ENCODE peak calls at places on chromosomes 16 and 17, in six cellular contexts. U is esophagus muscularis mucosa, R is A549, A is ovary, K is tibial nerve, W is transverse colon. H is an unnamed sample.

GRCh38 chr16:10972108-10972955 is 28.0 kb downstream of the CLEC16A start:
- DNase-seq in A (peak), R (no peak), U (no peak), K (no peak), W (no peak), H (no peak)

GRCh38 chr16:27097671-27098275 is 31.0 kb downstream of the C16orf82 start:
- DNase-seq in A (no peak), U (no peak), W (no peak), R (no peak), K (peak), H (no peak)

GRCh38 chr16:53775821-53776431 is 72.0 kb downstream of the FTO start:
- DNase-seq in K (peak), R (peak), A (no peak), U (no peak), W (peak), H (peak)

GRCh38 chr17:28324272-28324745 is 5.3 kb downstream of the TMEM97 start:
- DNase-seq in A (no peak), W (no peak), K (no peak), R (peak), U (no peak), H (peak)

GRCh38 chr17:48054238-48055185 is 6.4 kb downstream of the NFE2L1 start:
- DNase-seq in U (no peak), R (no peak), K (peak), A (peak), W (peak), H (peak)

GRCh38 chr17:81867123-81867951 is 3.8 kb downstream of the ARHGDIA start:
- DNase-seq in U (no peak), A (peak), W (peak), K (no peak), R (peak), H (peak)

GRCh38 chr17:11900103-11900502 is 97.2 kb downstream of the ZNF18 start:
- DNase-seq in R (no peak), A (no peak), U (no peak), W (no peak), K (no peak), H (no peak)

GRCh38 chr16:17367932-17368331 is 102.8 kb downstream of the XYLT1 start:
- DNase-seq in R (no peak), K (no peak), W (peak), U (no peak), A (peak), H (no peak)

GRCh38 chr17:17635126-17635525 is 43.6 kb upstream of the PEMT start:
- DNase-seq in R (no peak), A (no peak), K (no peak), W (no peak), U (no peak), H (no peak)

GRCh38 chr16:54568897-54569807 is 282.6 kb upstream of the IRX3 start:
- DNase-seq in K (no peak), A (no peak), R (no peak), U (no peak), W (no peak), H (no peak)

GRCh38 chr17:20059728-20060188 is 50.6 kb downstream of the SPECC1 start:
- DNase-seq in U (no peak), R (peak), K (no peak), W (no peak), A (no peak), H (no peak)

GRCh38 chr16:3971261-3971660 is 90.7 kb upstream of the CREBBP start:
- DNase-seq in W (no peak), U (no peak), A (no peak), K (no peak), R (peak), H (no peak)

GRCh38 chr17:74807376-74807775 is 31.2 kb upstream of the NAT9 start:
- DNase-seq in K (no peak), A (no peak), U (no peak), R (no peak), W (no peak), H (no peak)

GRCh38 chr17:60077672-60078519 is 825 bp downstream of the HEATR6 start:
- DNase-seq in U (no peak), A (no peak), W (no peak), K (no peak), R (no peak), H (no peak)
- TF ChIP-seq EP300 in U (no peak), A (no peak), W (no peak), K (no peak), R (no peak), H (no peak)

DNA sequence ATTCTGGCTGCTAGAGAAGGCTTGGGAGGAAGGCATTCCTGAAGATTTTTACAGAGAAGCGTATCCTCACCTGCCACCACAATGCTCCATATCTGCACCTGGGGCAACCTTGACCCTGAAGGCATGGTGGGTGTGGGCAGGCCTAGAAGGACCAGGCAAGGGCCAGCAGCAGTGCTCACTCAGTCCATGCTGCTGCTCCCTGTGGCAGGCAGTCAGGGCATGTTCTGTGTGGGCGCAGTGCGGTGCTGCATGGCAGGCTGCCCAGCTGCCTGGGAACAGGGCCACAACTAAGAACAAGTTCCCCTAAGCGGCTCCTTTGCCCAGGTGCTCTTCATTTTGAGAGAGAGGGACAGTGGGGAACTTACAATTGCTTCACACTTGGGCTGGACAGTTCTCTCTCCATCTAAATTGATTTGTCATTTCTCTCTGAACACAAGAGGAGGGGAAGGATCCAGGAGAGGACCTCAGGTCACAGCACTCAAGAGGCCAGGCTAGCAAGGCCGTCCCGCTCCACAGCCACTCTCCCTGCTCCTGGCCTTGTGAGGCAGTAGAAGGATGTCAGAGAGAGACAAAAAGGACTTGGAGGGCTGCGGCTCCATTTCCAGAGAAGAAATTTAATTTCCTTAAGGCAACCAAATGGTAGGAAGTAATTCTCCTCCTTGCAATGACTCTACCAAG is 158.8 kb downstream of the AATF start:
- DNase-seq in W (no peak), R (no peak), A (peak), U (no peak), K (no peak), H (peak)
- H3K27ac ChIP-seq in W (no peak), R (no peak), A (no peak), U (no peak), K (no peak), H (no peak)

DNA sequence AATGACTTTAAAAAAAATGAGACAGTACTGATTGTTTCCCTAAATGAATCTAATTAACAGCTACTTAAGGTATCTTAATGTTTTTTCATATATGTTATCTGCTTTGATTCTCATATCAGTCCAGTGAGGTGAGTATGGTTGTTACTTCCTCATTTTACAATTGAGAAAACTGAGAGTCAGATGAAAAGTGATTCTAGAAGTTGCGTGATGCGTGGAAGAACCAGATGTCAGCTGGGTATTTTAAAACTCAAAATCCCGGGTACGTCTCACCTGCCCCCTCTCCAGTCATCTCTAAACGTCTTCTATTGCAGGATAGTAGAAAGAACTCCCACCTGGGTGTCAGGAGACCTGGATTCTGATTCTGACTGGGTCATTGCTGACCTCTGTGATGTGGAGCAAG is 89.2 kb downstream of the MAP2K6 start:
- DNase-seq in A (no peak), W (no peak), R (no peak), U (no peak), K (no peak), H (no peak)
- TF ChIP-seq EP300 in A (no peak), W (no peak), R (no peak), U (no peak), K (no peak), H (no peak)

GRCh38 chr17:7041607-7042506 is 2.0 kb downstream of the SLC16A11 start:
- DNase-seq in K (no peak), R (no peak), A (peak), U (no peak), W (no peak), H (no peak)
- H3K27ac ChIP-seq in K (no peak), R (no peak), A (no peak), U (no peak), W (peak), H (no peak)

GRCh38 chr17:10394201-10394887 is 21.5 kb upstream of the MYH13 start:
- DNase-seq in R (no peak), K (no peak), W (no peak), A (no peak), U (no peak), H (no peak)
- TF ChIP-seq EP300 in R (no peak), K (no peak), W (no peak), A (no peak), U (no peak), H (no peak)

GRCh38 chr16:85057948-85058347 is 30.4 kb downstream of the KIAA0513 start:
- DNase-seq in R (no peak), A (no peak), U (no peak), K (no peak), W (no peak), H (no peak)

GRCh38 chr16:85057212-85057889 is 29.8 kb downstream of the KIAA0513 start:
- DNase-seq in R (peak), W (no peak), K (no peak), A (no peak), U (no peak), H (peak)

GRCh38 chr16:85054948-85055502 is 27.4 kb downstream of the KIAA0513 start:
- DNase-seq in R (no peak), U (no peak), A (no peak), K (no peak), W (no peak), H (no peak)

GRCh38 chr16:85056211-85056748 is 28.7 kb downstream of the KIAA0513 start:
- DNase-seq in W (no peak), U (no peak), K (no peak), A (no peak), R (no peak), H (no peak)

GRCh38 chr16:85055503-85056210 is 28.1 kb downstream of the KIAA0513 start:
- DNase-seq in A (no peak), K (peak), U (no peak), W (peak), R (no peak), H (peak)
- H3K27ac ChIP-seq in A (peak), K (peak), U (peak), W (peak), R (no peak), H (peak)

GRCh38 chr17:42578282-42578869 is 847 bp upstream of the PSMC3IP start:
- DNase-seq in U (peak), K (peak), W (peak), A (peak), R (peak), H (peak)
- TF ChIP-seq EP300 in U (no peak), K (no peak), W (no peak), A (no peak), R (no peak), H (no peak)

DNA sequence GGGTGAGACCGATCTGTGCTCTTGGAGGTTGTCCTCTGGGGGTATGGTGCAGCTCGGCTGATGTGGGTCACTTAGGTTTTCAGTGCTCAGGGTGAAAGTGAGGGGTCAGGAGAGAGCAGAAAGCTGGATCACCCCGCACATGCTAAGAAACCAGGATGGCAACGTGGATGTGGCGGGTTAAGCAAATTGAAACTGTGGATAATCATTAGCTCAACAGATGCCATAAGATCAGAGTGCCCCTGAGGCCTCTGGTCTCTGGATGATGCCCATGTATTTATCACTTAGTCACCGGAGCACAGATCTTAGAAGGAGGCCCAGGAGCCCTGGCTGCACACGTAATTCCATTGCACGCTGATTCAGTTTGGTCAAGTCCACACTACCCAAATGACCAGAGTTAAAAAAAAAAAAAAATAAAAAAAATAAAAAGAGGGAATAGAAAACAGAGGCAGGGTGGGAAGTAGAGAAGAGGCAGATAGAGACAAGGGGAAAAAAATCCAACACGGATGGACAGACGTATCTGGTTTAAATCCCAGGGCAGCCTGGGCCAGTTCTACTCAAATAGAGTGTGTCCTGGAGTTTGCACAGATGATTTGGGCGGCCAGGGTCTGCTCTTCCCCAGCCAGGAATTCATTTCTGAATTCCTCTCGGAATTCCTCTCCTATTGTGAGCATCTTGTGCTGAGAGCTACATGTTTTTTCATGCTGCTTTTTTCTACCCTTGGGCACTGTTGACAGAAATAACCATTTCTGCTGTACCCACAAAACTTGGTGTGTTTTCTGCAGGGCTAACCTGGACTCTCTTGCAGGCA is 378.3 kb downstream of the CPPED1 start:
- DNase-seq in U (no peak), W (no peak), K (no peak), R (peak), A (no peak), H (no peak)
- H3K27ac ChIP-seq in U (no peak), W (no peak), K (no peak), R (peak), A (no peak), H (no peak)

H was measured in stomach.